ENCODE peak calls at places on chromosomes 3 and 15, in eight cellular contexts. S, O, U, Z, B, G, D and P are unnamed samples.

GRCh38 chr3:142977399-142977728 is 13.9 kb upstream of the PAQR9 start:
- DNase-seq in S (no peak), O (no peak), U (no peak), Z (peak; percentile 68), B (no peak), G (no peak), D (peak; percentile 53), P (peak; percentile 31)

GRCh38 chr3:164467027-164467426 is 611.3 kb downstream of the SI start:
- DNase-seq in S (no peak), O (no peak), U (no peak), Z (no peak), B (no peak), G (no peak), D (no peak), P (no peak)

GRCh38 chr15:57973534-57973933 is 92.0 kb downstream of the ALDH1A2 start:
- DNase-seq in S (no peak), O (no peak), U (no peak), Z (no peak), B (no peak), G (no peak), D (no peak), P (no peak)

GRCh38 chr3:138686771-138687221 is 78.2 kb downstream of the FAIM start:
- DNase-seq in S (peak; percentile 83), O (no peak), U (peak; percentile 70), Z (peak; percentile 82), B (no peak), G (peak; percentile 91), D (peak; percentile 78), P (peak; percentile 80)

GRCh38 chr15:33067456-33067855 is 127.1 kb downstream of the FMN1 start:
- DNase-seq in S (peak; percentile 72), O (no peak), U (no peak), Z (peak; percentile 64), B (no peak), G (peak; percentile 83), D (peak; percentile 85), P (peak; percentile 76)

GRCh38 chr15:72135719-72136118 is 17.5 kb downstream of the SENP8 start:
- DNase-seq in S (no peak), O (no peak), U (no peak), Z (no peak), B (no peak), G (no peak), D (peak; percentile 32), P (no peak)

GRCh38 chr3:187247398-187247797 is 44.1 kb downstream of the MASP1 start:
- DNase-seq in S (no peak), O (no peak), U (no peak), Z (no peak), B (no peak), G (no peak), D (no peak), P (no peak)

GRCh38 chr15:48851956-48852355 is 26.0 kb upstream of the EID1 start:
- DNase-seq in S (no peak), O (no peak), U (no peak), Z (no peak), B (no peak), G (no peak), D (no peak), P (no peak)

GRCh38 chr3:50675179-50676030 is 678 bp downstream of the DOCK3 start:
- DNase-seq in S (no peak), O (peak; percentile 75), U (no peak), Z (no peak), B (peak; percentile 75), G (no peak), D (peak; percentile 23), P (no peak)

GRCh38 chr3:128285925-128286275 is 132.6 kb downstream of the EEFSEC start:
- DNase-seq in S (no peak), O (peak; percentile 0), U (no peak), Z (no peak), B (no peak), G (no peak), D (no peak), P (no peak)

GRCh38 chr3:185728630-185729334 is 96.1 kb downstream of the IGF2BP2 start:
- DNase-seq in S (no peak), O (no peak), U (no peak), Z (peak; percentile 59), B (no peak), G (no peak), D (no peak), P (peak; percentile 40)

GRCh38 chr15:89139613-89140499 is 51.6 kb downstream of the ABHD2 start:
- DNase-seq in S (peak; percentile 27), O (no peak), U (no peak), Z (peak; percentile 22), B (no peak), G (peak; percentile 38), D (peak; percentile 50), P (peak; percentile 43)

GRCh38 chr3:69838217-69838616 is 99.0 kb downstream of the MITF start:
- DNase-seq in S (peak; percentile 99), O (no peak), U (no peak), Z (peak; percentile 100), B (no peak), G (peak; percentile 91), D (peak; percentile 92), P (peak; percentile 86)

GRCh38 chr15:32861741-32862140 is 143.9 kb downstream of the GREM1 start:
- DNase-seq in S (peak; percentile 86), O (peak; percentile 23), U (peak; percentile 30), Z (peak; percentile 76), B (peak; percentile 61), G (peak; percentile 90), D (peak; percentile 79), P (peak; percentile 72)

GRCh38 chr3:77825045-77825827 is 785.3 kb downstream of the ROBO2 start:
- DNase-seq in S (peak; percentile 84), O (no peak), U (no peak), Z (peak; percentile 44), B (no peak), G (peak; percentile 95), D (peak; percentile 95), P (peak; percentile 90)

GRCh38 chr15:96213896-96214295 is 116.6 kb upstream of the NR2F2 start:
- DNase-seq in S (no peak), O (no peak), U (no peak), Z (no peak), B (no peak), G (no peak), D (no peak), P (no peak)

GRCh38 chr15:96213045-96213444 is 117.5 kb upstream of the NR2F2 start:
- DNase-seq in S (no peak), O (no peak), U (no peak), Z (no peak), B (no peak), G (no peak), D (no peak), P (no peak)

GRCh38 chr15:96207377-96208006 is 123.0 kb upstream of the NR2F2 start:
- DNase-seq in S (no peak), O (no peak), U (no peak), Z (no peak), B (no peak), G (no peak), D (peak; percentile 28), P (peak; percentile 4)

DNA sequence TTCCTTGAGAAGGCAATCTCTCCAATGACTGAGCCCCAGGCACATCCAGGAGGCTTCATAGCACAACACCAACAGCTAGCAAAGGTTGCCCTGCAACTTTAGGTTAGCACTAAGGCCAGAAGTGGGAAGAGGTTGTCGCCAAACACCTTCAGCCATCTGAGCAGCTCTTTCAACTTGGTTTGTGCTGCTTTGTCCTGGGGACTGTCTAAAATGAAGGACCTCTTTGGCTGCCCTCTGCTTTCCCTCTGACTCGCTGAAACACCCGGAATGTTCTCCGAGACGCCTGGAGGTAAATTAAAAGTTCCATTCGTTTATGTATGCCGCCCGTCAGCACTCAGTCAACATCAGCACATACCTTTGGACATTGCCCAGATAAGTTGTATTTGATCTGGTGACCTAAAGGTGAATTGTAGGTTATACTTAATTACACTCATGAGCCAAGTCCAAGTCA is 121.2 kb upstream of the NR2F2 start:
- DNase-seq in S (no peak), O (no peak), U (no peak), Z (no peak), B (no peak), G (no peak), D (no peak), P (no peak)
- TF ChIP-seq CTCF in S (no peak), O (no peak), U (no peak), Z (no peak), B (no peak), G (no peak), D (no peak), P (no peak)

DNA sequence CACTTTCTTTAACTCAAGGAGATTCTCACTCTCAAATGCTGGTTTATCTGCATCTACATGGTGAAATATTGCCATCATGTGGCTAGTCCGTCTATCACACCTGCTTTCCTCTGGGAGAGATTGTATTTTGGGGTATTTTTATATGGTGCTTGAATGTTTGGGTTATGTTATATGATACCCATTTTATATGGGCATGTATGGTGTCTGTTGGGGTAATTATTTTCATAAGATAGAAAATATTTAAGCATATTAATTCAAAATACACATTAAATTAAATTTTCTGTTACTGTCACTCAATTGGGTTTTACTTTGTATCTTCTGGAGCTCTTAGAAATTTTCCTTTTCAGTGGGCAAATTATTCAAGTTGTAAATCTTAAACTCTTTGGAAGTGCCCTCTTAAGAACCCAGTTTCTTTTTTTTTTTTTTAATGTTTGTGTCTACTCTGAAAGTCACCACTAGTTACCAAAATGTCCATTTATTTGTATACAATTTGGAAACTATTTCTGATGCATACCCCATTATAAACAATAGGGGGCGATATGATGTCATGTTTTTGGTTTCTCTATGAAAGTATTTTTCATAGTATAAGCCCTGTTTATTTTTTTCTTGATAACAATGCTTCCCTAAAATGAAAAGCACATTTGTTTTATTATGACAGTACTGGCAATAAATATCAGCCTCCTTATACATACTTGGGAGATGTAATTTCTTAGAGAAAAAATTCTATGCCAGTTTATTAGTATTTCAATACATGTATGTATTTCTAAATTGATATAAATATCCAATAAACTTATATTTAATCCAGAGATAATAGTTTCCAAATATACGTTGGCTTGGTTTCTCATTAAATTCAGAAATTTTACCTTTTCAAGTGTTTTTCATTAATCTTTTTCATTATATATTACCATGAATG is 36.1 kb upstream of the PLSCR5 start:
- DNase-seq in S (peak; percentile 66), O (no peak), U (no peak), Z (peak; percentile 61), B (peak; percentile 24), G (peak; percentile 73), D (peak; percentile 69), P (peak; percentile 37)
- TF ChIP-seq CTCF in S (peak; percentile 63), O (peak; percentile 66), U (peak; percentile 59), Z (peak; percentile 68), B (peak; percentile 60), G (peak; percentile 60), D (peak; percentile 36), P (peak; percentile 60)

GRCh38 chr3:159486580-159486979 is 502.1 kb upstream of the IL12A start:
- DNase-seq in S (no peak), O (no peak), U (no peak), Z (peak; percentile 6), B (peak; percentile 4), G (no peak), D (peak; percentile 15), P (no peak)
- TF ChIP-seq CTCF in S (peak; percentile 19), O (no peak), U (peak; percentile 59), Z (peak; percentile 30), B (peak; percentile 14), G (no peak), D (no peak), P (no peak)

GRCh38 chr15:74798388-74799254 is 14.0 kb upstream of the LMAN1L start:
- DNase-seq in S (no peak), O (no peak), U (peak; percentile 69), Z (no peak), B (no peak), G (no peak), D (no peak), P (no peak)
- TF ChIP-seq CTCF in S (no peak), O (no peak), U (peak; percentile 56), Z (no peak), B (no peak), G (no peak), D (no peak), P (no peak)